ENCODE peak calls at places on chromosome 6, in eight cellular contexts. One of them, this sample, is unnamed.
A peak's percentile ranks its signal among the peaks of the same experiment; 100 is the strongest.

GRCh38 chr6:16320533-16321340 is 82.3 kb downstream of the GMPR start:
- DNase-seq in epithelial cell of esophagus: peak; percentile 48
- DNase-seq in fibroblast of the aortic adventitia: no peak
- DNase-seq in tibial artery: peak; percentile 64
- DNase-seq in left ventricle myocardium inferior: no peak
- DNase-seq in spleen: no peak
- DNase-seq in cardiac fibroblast: peak; percentile 78
- DNase-seq in CD8-positive, alpha-beta T cell: no peak
- DNase-seq in this sample: no peak

GRCh38 chr6:129111853-129112252 is 228.9 kb downstream of the LAMA2 start:
- DNase-seq in CD8-positive, alpha-beta T cell: no peak
- DNase-seq in fibroblast of the aortic adventitia: no peak
- DNase-seq in epithelial cell of esophagus: no peak
- DNase-seq in tibial artery: no peak
- DNase-seq in left ventricle myocardium inferior: no peak
- DNase-seq in spleen: no peak
- DNase-seq in cardiac fibroblast: no peak
- DNase-seq in this sample: no peak

GRCh38 chr6:77030929-77031674 is 432.2 kb downstream of the HTR1B start:
- DNase-seq in tibial artery: no peak
- DNase-seq in CD8-positive, alpha-beta T cell: no peak
- DNase-seq in epithelial cell of esophagus: no peak
- DNase-seq in left ventricle myocardium inferior: no peak
- DNase-seq in cardiac fibroblast: peak; percentile 65
- DNase-seq in spleen: no peak
- DNase-seq in fibroblast of the aortic adventitia: no peak
- DNase-seq in this sample: peak; percentile 23

GRCh38 chr6:118495639-118496296 is 52.3 kb upstream of the PLN start:
- DNase-seq in epithelial cell of esophagus: peak; percentile 57
- DNase-seq in left ventricle myocardium inferior: no peak
- DNase-seq in spleen: no peak
- DNase-seq in tibial artery: no peak
- DNase-seq in fibroblast of the aortic adventitia: no peak
- DNase-seq in cardiac fibroblast: peak; percentile 47
- DNase-seq in CD8-positive, alpha-beta T cell: no peak
- DNase-seq in this sample: no peak

GRCh38 chr6:220736-221475 is 71.4 kb upstream of the DUSP22 start:
- DNase-seq in left ventricle myocardium inferior: no peak
- DNase-seq in fibroblast of the aortic adventitia: peak; percentile 41
- DNase-seq in tibial artery: no peak
- DNase-seq in cardiac fibroblast: peak; percentile 17
- DNase-seq in epithelial cell of esophagus: peak; percentile 38
- DNase-seq in spleen: no peak
- DNase-seq in CD8-positive, alpha-beta T cell: no peak
- DNase-seq in this sample: no peak

GRCh38 chr6:104680539-104680938 is 179.2 kb downstream of the HACE1 start:
- DNase-seq in tibial artery: no peak
- DNase-seq in cardiac fibroblast: no peak
- DNase-seq in left ventricle myocardium inferior: no peak
- DNase-seq in epithelial cell of esophagus: no peak
- DNase-seq in CD8-positive, alpha-beta T cell: no peak
- DNase-seq in fibroblast of the aortic adventitia: no peak
- DNase-seq in spleen: no peak
- DNase-seq in this sample: no peak

GRCh38 chr6:121849477-121849876 is 414.0 kb downstream of the GJA1 start:
- DNase-seq in CD8-positive, alpha-beta T cell: no peak
- DNase-seq in tibial artery: peak; percentile 52
- DNase-seq in cardiac fibroblast: peak; percentile 88
- DNase-seq in left ventricle myocardium inferior: peak; percentile 17
- DNase-seq in fibroblast of the aortic adventitia: peak; percentile 87
- DNase-seq in spleen: no peak
- DNase-seq in epithelial cell of esophagus: peak; percentile 71
- DNase-seq in this sample: no peak

GRCh38 chr6:127100510-127101140 is 17.8 kb upstream of the RSPO3 start:
- DNase-seq in cardiac fibroblast: peak; percentile 54
- DNase-seq in fibroblast of the aortic adventitia: peak; percentile 63
- DNase-seq in left ventricle myocardium inferior: no peak
- DNase-seq in spleen: no peak
- DNase-seq in tibial artery: no peak
- DNase-seq in epithelial cell of esophagus: peak; percentile 18
- DNase-seq in CD8-positive, alpha-beta T cell: no peak
- DNase-seq in this sample: no peak

GRCh38 chr6:90413867-90414266 is 117.2 kb upstream of the BACH2 start:
- DNase-seq in tibial artery: no peak
- DNase-seq in CD8-positive, alpha-beta T cell: peak; percentile 79
- DNase-seq in left ventricle myocardium inferior: no peak
- DNase-seq in epithelial cell of esophagus: peak; percentile 18
- DNase-seq in cardiac fibroblast: no peak
- DNase-seq in fibroblast of the aortic adventitia: peak; percentile 5
- DNase-seq in spleen: peak; percentile 81
- DNase-seq in this sample: no peak

GRCh38 chr6:138963531-138963930 is 24.5 kb downstream of the REPS1 start:
- DNase-seq in CD8-positive, alpha-beta T cell: no peak
- DNase-seq in epithelial cell of esophagus: no peak
- DNase-seq in cardiac fibroblast: peak; percentile 53
- DNase-seq in fibroblast of the aortic adventitia: no peak
- DNase-seq in spleen: no peak
- DNase-seq in tibial artery: no peak
- DNase-seq in left ventricle myocardium inferior: no peak
- DNase-seq in this sample: no peak

GRCh38 chr6:9927271-9927670 is 487.6 kb downstream of the TFAP2A start:
- DNase-seq in tibial artery: no peak
- DNase-seq in cardiac fibroblast: no peak
- DNase-seq in left ventricle myocardium inferior: no peak
- DNase-seq in spleen: no peak
- DNase-seq in fibroblast of the aortic adventitia: no peak
- DNase-seq in epithelial cell of esophagus: peak; percentile 19
- DNase-seq in CD8-positive, alpha-beta T cell: no peak
- DNase-seq in this sample: no peak

GRCh38 chr6:5537967-5538366 is 276.7 kb downstream of the FARS2 start:
- DNase-seq in epithelial cell of esophagus: no peak
- DNase-seq in spleen: no peak
- DNase-seq in cardiac fibroblast: peak; percentile 28
- DNase-seq in left ventricle myocardium inferior: no peak
- DNase-seq in tibial artery: no peak
- DNase-seq in CD8-positive, alpha-beta T cell: no peak
- DNase-seq in fibroblast of the aortic adventitia: peak; percentile 62
- DNase-seq in this sample: no peak

GRCh38 chr6:1575213-1576041 is 34.3 kb upstream of the FOXC1 start:
- DNase-seq in cardiac fibroblast: peak; percentile 38
- DNase-seq in fibroblast of the aortic adventitia: peak; percentile 22
- DNase-seq in spleen: no peak
- DNase-seq in epithelial cell of esophagus: no peak
- DNase-seq in CD8-positive, alpha-beta T cell: no peak
- DNase-seq in tibial artery: peak; percentile 52
- DNase-seq in left ventricle myocardium inferior: peak; percentile 33
- DNase-seq in this sample: no peak

DNA sequence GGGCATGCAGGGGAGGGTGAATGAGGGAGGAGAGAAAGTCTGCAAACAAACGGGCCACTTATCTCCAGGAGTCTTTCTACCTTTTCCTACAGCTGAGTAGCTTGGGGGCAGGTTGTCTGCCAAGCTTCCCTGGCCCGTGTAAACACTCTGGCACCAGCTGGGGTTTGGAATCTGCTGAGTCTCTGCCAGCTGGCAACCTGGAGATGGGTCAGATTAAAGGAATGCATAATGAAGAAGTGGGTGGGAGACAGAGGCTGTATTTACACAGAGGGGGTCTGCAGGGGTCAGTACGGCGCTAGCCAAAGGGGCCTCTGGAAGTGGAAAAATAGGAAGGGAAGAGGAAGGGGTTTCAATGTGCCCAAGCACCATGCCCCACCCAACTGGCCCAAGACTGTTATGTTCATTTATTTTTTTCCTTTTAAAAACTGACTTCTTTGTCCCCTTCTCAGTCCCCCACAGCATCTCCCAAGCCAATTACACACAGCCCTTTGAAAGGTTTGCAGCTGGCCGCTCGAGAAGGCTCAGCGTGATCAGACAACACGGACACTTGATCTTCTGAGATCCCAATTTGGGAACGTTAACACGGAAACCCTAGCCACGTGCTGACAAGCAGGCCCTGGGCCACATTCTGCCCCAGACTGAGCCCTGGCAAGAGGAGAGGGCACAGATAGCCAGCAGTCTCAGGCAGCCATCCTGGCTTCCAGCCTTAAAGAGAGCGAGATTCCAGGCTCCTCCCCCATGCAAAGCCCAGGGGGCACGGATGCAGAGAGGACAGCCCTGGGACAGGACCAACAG is 25.2 kb downstream of the TRAM2 start:
- DNase-seq in cardiac fibroblast: peak; percentile 83
- DNase-seq in left ventricle myocardium inferior: peak; percentile 58
- DNase-seq in tibial artery: peak; percentile 56
- DNase-seq in fibroblast of the aortic adventitia: peak; percentile 94
- DNase-seq in spleen: no peak
- DNase-seq in epithelial cell of esophagus: peak; percentile 74
- DNase-seq in CD8-positive, alpha-beta T cell: no peak
- DNase-seq in this sample: peak; percentile 88
- H3K4me3 ChIP-seq in cardiac fibroblast: no peak overlapping the region
- H3K4me3 ChIP-seq in left ventricle myocardium inferior: peak overlapping the region; percentile 34
- H3K4me3 ChIP-seq in tibial artery: peak overlapping the region; percentile 8
- H3K4me3 ChIP-seq in fibroblast of the aortic adventitia: no peak overlapping the region
- H3K4me3 ChIP-seq in spleen: no peak overlapping the region
- H3K4me3 ChIP-seq in epithelial cell of esophagus: no peak overlapping the region
- H3K4me3 ChIP-seq in CD8-positive, alpha-beta T cell: no peak overlapping the region
- H3K4me3 ChIP-seq in this sample: no peak overlapping the region

GRCh38 chr6:13222048-13222447 is 106.3 kb downstream of the TBC1D7 start:
- DNase-seq in left ventricle myocardium inferior: no peak
- DNase-seq in epithelial cell of esophagus: no peak
- DNase-seq in tibial artery: no peak
- DNase-seq in spleen: no peak
- DNase-seq in cardiac fibroblast: no peak
- DNase-seq in CD8-positive, alpha-beta T cell: no peak
- DNase-seq in fibroblast of the aortic adventitia: no peak
- DNase-seq in this sample: no peak

GRCh38 chr6:13220266-13220665 is 108.1 kb downstream of the TBC1D7 start:
- DNase-seq in left ventricle myocardium inferior: no peak
- DNase-seq in cardiac fibroblast: no peak
- DNase-seq in epithelial cell of esophagus: no peak
- DNase-seq in fibroblast of the aortic adventitia: no peak
- DNase-seq in spleen: no peak
- DNase-seq in tibial artery: no peak
- DNase-seq in CD8-positive, alpha-beta T cell: no peak
- DNase-seq in this sample: no peak

GRCh38 chr6:13228264-13229204 is 99.8 kb downstream of the TBC1D7 start:
- DNase-seq in fibroblast of the aortic adventitia: no peak
- DNase-seq in cardiac fibroblast: no peak
- DNase-seq in spleen: no peak
- DNase-seq in left ventricle myocardium inferior: no peak
- DNase-seq in CD8-positive, alpha-beta T cell: no peak
- DNase-seq in tibial artery: no peak
- DNase-seq in epithelial cell of esophagus: no peak
- DNase-seq in this sample: no peak

GRCh38 chr6:13229205-13230085 is 98.9 kb downstream of the TBC1D7 start:
- DNase-seq in epithelial cell of esophagus: peak; percentile 29
- DNase-seq in tibial artery: no peak
- DNase-seq in left ventricle myocardium inferior: no peak
- DNase-seq in fibroblast of the aortic adventitia: no peak
- DNase-seq in cardiac fibroblast: peak; percentile 31
- DNase-seq in CD8-positive, alpha-beta T cell: peak; percentile 55
- DNase-seq in spleen: no peak
- DNase-seq in this sample: no peak

GRCh38 chr6:13226071-13226470 is 102.3 kb downstream of the TBC1D7 start:
- DNase-seq in tibial artery: no peak
- DNase-seq in fibroblast of the aortic adventitia: no peak
- DNase-seq in cardiac fibroblast: no peak
- DNase-seq in CD8-positive, alpha-beta T cell: no peak
- DNase-seq in epithelial cell of esophagus: no peak
- DNase-seq in left ventricle myocardium inferior: no peak
- DNase-seq in spleen: no peak
- DNase-seq in this sample: no peak
- TF ChIP-seq CTCF in tibial artery: no peak
- TF ChIP-seq CTCF in fibroblast of the aortic adventitia: no peak
- TF ChIP-seq CTCF in cardiac fibroblast: no peak
- TF ChIP-seq CTCF in CD8-positive, alpha-beta T cell: no peak
- TF ChIP-seq CTCF in epithelial cell of esophagus: no peak
- TF ChIP-seq CTCF in left ventricle myocardium inferior: no peak
- TF ChIP-seq CTCF in spleen: no peak
- TF ChIP-seq CTCF in this sample: no peak

GRCh38 chr6:33742837-33743236 is 3.9 kb downstream of the IP6K3 start:
- DNase-seq in left ventricle myocardium inferior: no peak
- DNase-seq in cardiac fibroblast: no peak
- DNase-seq in CD8-positive, alpha-beta T cell: no peak
- DNase-seq in spleen: no peak
- DNase-seq in fibroblast of the aortic adventitia: no peak
- DNase-seq in tibial artery: no peak
- DNase-seq in epithelial cell of esophagus: no peak
- DNase-seq in this sample: no peak

GRCh38 chr6:33745558-33745957 is 1.1 kb downstream of the IP6K3 start:
- DNase-seq in spleen: no peak
- DNase-seq in epithelial cell of esophagus: no peak
- DNase-seq in left ventricle myocardium inferior: no peak
- DNase-seq in cardiac fibroblast: no peak
- DNase-seq in tibial artery: no peak
- DNase-seq in CD8-positive, alpha-beta T cell: no peak
- DNase-seq in fibroblast of the aortic adventitia: no peak
- DNase-seq in this sample: no peak

GRCh38 chr6:33746036-33746600 is 587 bp downstream of the IP6K3 start:
- DNase-seq in epithelial cell of esophagus: peak; percentile 36
- DNase-seq in tibial artery: peak; percentile 48
- DNase-seq in fibroblast of the aortic adventitia: no peak
- DNase-seq in CD8-positive, alpha-beta T cell: no peak
- DNase-seq in left ventricle myocardium inferior: peak; percentile 86
- DNase-seq in cardiac fibroblast: peak; percentile 69
- DNase-seq in spleen: no peak
- DNase-seq in this sample: peak; percentile 68

GRCh38 chr6:33744895-33745546 is 1.7 kb downstream of the IP6K3 start:
- DNase-seq in epithelial cell of esophagus: no peak
- DNase-seq in spleen: no peak
- DNase-seq in tibial artery: no peak
- DNase-seq in fibroblast of the aortic adventitia: no peak
- DNase-seq in left ventricle myocardium inferior: no peak
- DNase-seq in cardiac fibroblast: no peak
- DNase-seq in CD8-positive, alpha-beta T cell: no peak
- DNase-seq in this sample: no peak

GRCh38 chr6:33744001-33744848 is 2.5 kb downstream of the IP6K3 start:
- DNase-seq in cardiac fibroblast: peak; percentile 78
- DNase-seq in fibroblast of the aortic adventitia: peak; percentile 76
- DNase-seq in CD8-positive, alpha-beta T cell: peak; percentile 83
- DNase-seq in left ventricle myocardium inferior: peak; percentile 68
- DNase-seq in spleen: peak; percentile 85
- DNase-seq in tibial artery: peak; percentile 55
- DNase-seq in epithelial cell of esophagus: peak; percentile 98
- DNase-seq in this sample: peak; percentile 55
- H3K4me3 ChIP-seq in cardiac fibroblast: no peak overlapping the region
- H3K4me3 ChIP-seq in fibroblast of the aortic adventitia: no peak overlapping the region
- H3K4me3 ChIP-seq in CD8-positive, alpha-beta T cell: no peak overlapping the region
- H3K4me3 ChIP-seq in left ventricle myocardium inferior: peak overlapping the region; percentile 72
- H3K4me3 ChIP-seq in spleen: no peak overlapping the region
- H3K4me3 ChIP-seq in tibial artery: no peak overlapping the region
- H3K4me3 ChIP-seq in epithelial cell of esophagus: no peak overlapping the region
- H3K4me3 ChIP-seq in this sample: peak overlapping the region; percentile 16

DNA sequence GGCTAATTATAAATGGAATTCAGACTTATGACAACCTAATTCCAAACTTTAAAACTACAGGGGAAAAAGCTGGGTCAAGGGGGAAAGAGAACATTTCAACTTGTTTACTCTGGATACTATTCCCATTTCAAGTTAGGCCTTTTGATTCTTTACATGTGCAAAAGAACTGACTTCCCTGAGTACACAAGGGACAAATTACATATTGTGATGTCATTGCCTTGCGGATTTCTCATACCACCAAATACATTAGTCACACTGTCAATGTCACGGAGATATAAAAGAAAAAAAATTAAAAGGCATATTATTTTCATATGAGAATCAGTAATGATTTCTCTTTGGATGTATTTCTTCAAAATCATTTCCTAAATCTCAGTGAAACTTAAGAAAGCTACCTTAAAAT is 96.6 kb upstream of the TBX18 start:
- DNase-seq in cardiac fibroblast: peak; percentile 71
- DNase-seq in spleen: no peak
- DNase-seq in fibroblast of the aortic adventitia: no peak
- DNase-seq in tibial artery: no peak
- DNase-seq in CD8-positive, alpha-beta T cell: no peak
- DNase-seq in left ventricle myocardium inferior: no peak
- DNase-seq in epithelial cell of esophagus: no peak
- DNase-seq in this sample: no peak
- TF ChIP-seq CTCF in cardiac fibroblast: no peak
- TF ChIP-seq CTCF in spleen: no peak
- TF ChIP-seq CTCF in fibroblast of the aortic adventitia: no peak
- TF ChIP-seq CTCF in tibial artery: no peak
- TF ChIP-seq CTCF in CD8-positive, alpha-beta T cell: no peak
- TF ChIP-seq CTCF in left ventricle myocardium inferior: no peak
- TF ChIP-seq CTCF in epithelial cell of esophagus: no peak
- TF ChIP-seq CTCF in this sample: no peak

This sample was measured in retinal pigment epithelial cell.